ENCODE peak calls at places on chromosomes 4 and X, in ten cellular contexts. V is stimulated activated CD4-positive, alpha-beta T cell treated with anti-CD3 and anti-CD28 coated beads, Interleukin-12 subunit alpha, Interleukin-12 subunit beta, amount 100 ng/mL, for 48 hours; M is activated T-cell treated with anti-CD3 and anti-CD28 coated beads, Interleukin-2, amount 50 U/mL, for 48 hours; F is Right ventricle myocardium inferior; N is cerebellum; A is CD4-positive, alpha-beta T cell; S is HFF-Myc; G is tibial nerve; L is iris pigment epithelial cell; O is KBM-7. C is an unnamed sample.

GRCh38 chrX:129979207-129979920 is 3.1 kb upstream of the BCORL1 start:
- DNase-seq in V (no peak), M (no peak), F (no peak), N (no peak), A (no peak), S (no peak), G (no peak), L (no peak), O (no peak), C (no peak)

GRCh38 chr4:149498246-149498645 is 317.4 kb downstream of the IQCM start:
- DNase-seq in V (no peak), M (no peak), F (no peak), N (no peak), A (no peak), S (no peak), G (no peak), L (no peak), O (peak), C (no peak)

GRCh38 chrX:40471965-40472648 is 108.7 kb upstream of the ATP6AP2 start:
- DNase-seq in V (no peak), M (peak), F (no peak), N (no peak), A (no peak), S (peak), G (peak), L (peak), O (no peak), C (no peak)

GRCh38 chrX:155768036-155768769 is 112.9 kb upstream of the VAMP7 start:
- DNase-seq in V (no peak), M (no peak), F (peak), N (peak), A (no peak), S (no peak), G (no peak), L (peak), O (no peak), C (no peak)

GRCh38 chr4:157984285-157984911 is 188.4 kb downstream of the GASK1B start:
- DNase-seq in V (no peak), M (no peak), F (no peak), N (no peak), A (no peak), S (no peak), G (no peak), L (peak), O (no peak), C (no peak)

GRCh38 chrX:48971325-48972213 is at the start of gene KCND1:
- DNase-seq in V (no peak), M (peak), F (no peak), N (peak), A (no peak), S (no peak), G (peak), L (peak), O (no peak), C (no peak)

GRCh38 chr4:82643994-82644730 is 82.4 kb upstream of the TMEM150C start:
- DNase-seq in V (no peak), M (no peak), F (no peak), N (no peak), A (no peak), S (peak), G (no peak), L (peak), O (no peak), C (no peak)

GRCh38 chr4:85149656-85150055 is 183.2 kb upstream of the WDFY3 start:
- DNase-seq in V (no peak), M (no peak), F (no peak), N (no peak), A (no peak), S (no peak), G (no peak), L (peak), O (no peak), C (no peak)

GRCh38 chr4:182531555-182532162 is 288.5 kb downstream of the TENM3 start:
- DNase-seq in V (no peak), M (no peak), F (no peak), N (no peak), A (no peak), S (no peak), G (no peak), L (peak), O (no peak), C (no peak)

GRCh38 chr4:8198206-8198905 is 734 bp upstream of the SH3TC1 start:
- DNase-seq in V (no peak), M (peak), F (peak), N (no peak), A (no peak), S (no peak), G (no peak), L (no peak), O (no peak), C (no peak)